ENCODE peak calls at places on chromosomes 5 and 9, in six cellular contexts. Q is GM06990, T is SJSA1, J is mammary epithelial cell, C is uterus, Z is transverse colon. K is an unnamed sample.

GRCh38 chr9:121568101-121568460 is 68.4 kb upstream of the GGTA1 start:
- DNase-seq in Q (no peak), T (no peak), J (no peak), C (peak; percentile 34), Z (no peak), K (no peak)

GRCh38 chr9:5949103-5949699 is 58.5 kb downstream of the MLANA start:
- DNase-seq in Q (peak; percentile 10), T (peak; percentile 4), J (peak; percentile 21), C (no peak), Z (no peak), K (no peak)

GRCh38 chr5:24649531-24649930 is 4.8 kb upstream of the CDH10 start:
- DNase-seq in Q (no peak), T (no peak), J (no peak), C (no peak), Z (no peak), K (no peak)

GRCh38 chr5:13359326-13359725 is 585.2 kb downstream of the DNAH5 start:
- DNase-seq in Q (no peak), T (no peak), J (peak; percentile 83), C (no peak), Z (no peak), K (no peak)

GRCh38 chr5:9924614-9925013 is 294.5 kb upstream of the TAS2R1 start:
- DNase-seq in Q (peak; percentile 71), T (peak; percentile 88), J (peak; percentile 91), C (no peak), Z (no peak), K (no peak)

GRCh38 chr5:174307031-174307408 is 261.5 kb downstream of the NSG2 start:
- DNase-seq in Q (no peak), T (no peak), J (no peak), C (no peak), Z (no peak), K (no peak)

GRCh38 chr5:160843240-160843639 is 8.8 kb downstream of the ATP10B start:
- DNase-seq in Q (peak; percentile 52), T (no peak), J (no peak), C (no peak), Z (no peak), K (no peak)

GRCh38 chr9:126503333-126504085 is 110.2 kb upstream of the LMX1B start:
- DNase-seq in Q (no peak), T (no peak), J (no peak), C (no peak), Z (no peak), K (no peak)

GRCh38 chr9:124840300-124840833 is 12.9 kb upstream of the WDR38 start:
- DNase-seq in Q (no peak), T (no peak), J (no peak), C (no peak), Z (no peak), K (no peak)

GRCh38 chr5:170248172-170248571 is 15.4 kb downstream of the C5orf58 start:
- DNase-seq in Q (no peak), T (no peak), J (no peak), C (no peak), Z (no peak), K (no peak)

GRCh38 chr5:119031905-119032304 is 39.0 kb upstream of the DMXL1 start:
- DNase-seq in Q (peak; percentile 37), T (no peak), J (peak; percentile 6), C (no peak), Z (no peak), K (no peak)

GRCh38 chr9:19271081-19271480 is 40.6 kb downstream of the DENND4C start:
- DNase-seq in Q (no peak), T (no peak), J (no peak), C (no peak), Z (no peak), K (no peak)

GRCh38 chr5:178163772-178164735 is 10.4 kb upstream of the NHP2 start:
- DNase-seq in Q (peak; percentile 85), T (peak; percentile 80), J (peak; percentile 64), C (peak; percentile 85), Z (peak; percentile 92), K (peak; percentile 66)

GRCh38 chr5:150487199-150488061 is 20.5 kb upstream of the NDST1 start:
- DNase-seq in Q (peak; percentile 41), T (peak; percentile 65), J (peak; percentile 57), C (no peak), Z (peak; percentile 46), K (peak; percentile 31)

GRCh38 chr5:132777209-132778069 is at the start of gene SEPTIN8:
- DNase-seq in Q (peak; percentile 68), T (peak; percentile 56), J (peak; percentile 29), C (peak; percentile 70), Z (peak; percentile 59), K (peak; percentile 32)

GRCh38 chr5:36242534-36243144 is 914 bp upstream of the NADK2 start:
- DNase-seq in Q (no peak), T (no peak), J (no peak), C (peak; percentile 22), Z (peak; percentile 9), K (no peak)

GRCh38 chr5:147547730-147548129 is 37.9 kb upstream of the DPYSL3 start:
- DNase-seq in Q (no peak), T (no peak), J (no peak), C (no peak), Z (no peak), K (no peak)

GRCh38 chr5:142441638-142442037 is 116.8 kb upstream of the SPRY4 start:
- DNase-seq in Q (no peak), T (no peak), J (no peak), C (peak; percentile 31), Z (peak; percentile 27), K (no peak)

GRCh38 chr9:72383978-72384709 is 19.1 kb upstream of the ZFAND5 start:
- DNase-seq in Q (no peak), T (peak; percentile 54), J (peak; percentile 87), C (no peak), Z (no peak), K (no peak)

GRCh38 chr9:121299467-121300282 is 31.7 kb downstream of the GSN start:
- DNase-seq in Q (peak; percentile 25), T (no peak), J (peak; percentile 19), C (peak; percentile 76), Z (peak; percentile 70), K (no peak)

GRCh38 chr9:108477538-108478006 is 378.2 kb downstream of the ACTL7B start:
- DNase-seq in Q (no peak), T (peak; percentile 55), J (peak; percentile 78), C (no peak), Z (peak; percentile 71), K (no peak)

GRCh38 chr9:88266416-88266815 is 121.8 kb upstream of the SPIN1 start:
- DNase-seq in Q (no peak), T (no peak), J (peak; percentile 77), C (no peak), Z (no peak), K (no peak)

GRCh38 chr5:141420855-141421488 is at the start of gene PCDHGA11:
- DNase-seq in Q (no peak), T (no peak), J (peak; percentile 67), C (no peak), Z (no peak), K (no peak)

GRCh38 chr9:97726716-97727115 is 29.6 kb upstream of the XPA start:
- DNase-seq in Q (no peak), T (no peak), J (no peak), C (no peak), Z (no peak), K (no peak)

GRCh38 chr9:90801507-90802289 is at the start of gene SYK:
- DNase-seq in Q (peak; percentile 82), T (no peak), J (peak; percentile 42), C (no peak), Z (peak; percentile 87), K (peak; percentile 27)

GRCh38 chr9:92637886-92638620 is 31.9 kb downstream of the IPPK start:
- DNase-seq in Q (no peak), T (no peak), J (no peak), C (no peak), Z (no peak), K (no peak)
- H3K36me3 ChIP-seq in Q (peaks cover 39% of the 10 kb centered on the region), T (peaks cover 76% of the 10 kb centered on the region), J (peaks cover 31% of the 10 kb centered on the region), C (no peaks in the 10 kb centered on the region), Z (no peaks in the 10 kb centered on the region), K (peaks cover 7% of the 10 kb centered on the region)

GRCh38 chr9:33988219-33988890 is 60.3 kb downstream of the UBAP2 start:
- DNase-seq in Q (peak; percentile 45), T (no peak), J (peak; percentile 64), C (no peak), Z (no peak), K (no peak)
- H3K36me3 ChIP-seq in Q (peaks cover 5% of the 10 kb centered on the region), T (peaks cover 6% of the 10 kb centered on the region), J (peaks cover 36% of the 10 kb centered on the region), C (no peaks in the 10 kb centered on the region), Z (no peaks in the 10 kb centered on the region), K (peaks cover 5% of the 10 kb centered on the region)

GRCh38 chr5:179599566-179599965 is 23.9 kb downstream of the HNRNPH1 start:
- DNase-seq in Q (no peak), T (no peak), J (no peak), C (no peak), Z (no peak), K (no peak)
- H3K36me3 ChIP-seq in Q (peaks cover 16% of the 10 kb centered on the region), T (peaks cover 80% of the 10 kb centered on the region), J (peaks cover 22% of the 10 kb centered on the region), C (no peaks in the 10 kb centered on the region), Z (no peaks in the 10 kb centered on the region), K (peaks cover 9% of the 10 kb centered on the region)

GRCh38 chr5:96017951-96018350 is 56.3 kb upstream of the ELL2 start:
- DNase-seq in Q (no peak), T (peak; percentile 53), J (no peak), C (no peak), Z (no peak), K (no peak)
- H3K36me3 ChIP-seq in Q (no peaks in the 10 kb centered on the region), T (no peaks in the 10 kb centered on the region), J (no peaks in the 10 kb centered on the region), C (no peaks in the 10 kb centered on the region), Z (no peaks in the 10 kb centered on the region), K (no peaks in the 10 kb centered on the region)

DNA sequence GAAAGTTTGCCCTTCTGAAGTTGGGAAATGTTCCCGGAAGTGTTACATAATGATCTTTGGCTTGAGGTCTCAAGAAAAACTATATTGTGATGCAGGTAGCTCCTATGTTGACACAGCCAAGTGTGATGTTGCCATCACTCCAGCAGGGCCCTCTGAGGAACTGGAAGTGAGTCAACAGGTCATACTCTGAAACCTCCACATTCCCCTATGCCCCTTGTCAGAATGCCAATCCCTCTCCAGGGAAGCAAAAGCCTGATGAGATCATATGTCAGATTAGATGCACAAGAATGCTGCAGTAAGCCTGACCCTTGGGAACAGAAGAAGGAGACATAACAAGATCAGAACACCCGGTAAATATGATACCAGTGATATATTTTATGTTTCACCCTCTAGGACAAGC is 66.8 kb upstream of the ITGA2 start:
- DNase-seq in Q (no peak), T (peak; percentile 30), J (peak; percentile 96), C (no peak), Z (no peak), K (no peak)
- H3K36me3 ChIP-seq in Q (no peaks in the 10 kb centered on the region), T (no peaks in the 10 kb centered on the region), J (no peaks in the 10 kb centered on the region), C (no peaks in the 10 kb centered on the region), Z (no peaks in the 10 kb centered on the region), K (no peaks in the 10 kb centered on the region)

K was measured in prostate gland.